ENCODE peak calls at places on chromosomes 1 and 21, in five cellular contexts. One of them, this sample, is unnamed. For H3K4me1 and H3K36me3, the result is how much of the 10 kb centered on the place peaks cover.

GRCh38 chr1:246788895-246789338 is 64.7 kb downstream of the SCCPDH start:
- DNase-seq in HepG2: no peak
- DNase-seq in ovary: no peak
- DNase-seq in breast epithelium: no peak
- DNase-seq in HCT116: no peak
- DNase-seq in this sample: no peak

GRCh38 chr1:233261615-233262168 is 33.8 kb downstream of the PCNX2 start:
- DNase-seq in HepG2: no peak
- DNase-seq in ovary: no peak
- DNase-seq in breast epithelium: no peak
- DNase-seq in HCT116: no peak
- DNase-seq in this sample: no peak

GRCh38 chr21:45302082-45303061 is 14.7 kb upstream of the POFUT2 start:
- DNase-seq in HepG2: no peak
- DNase-seq in ovary: peak
- DNase-seq in breast epithelium: no peak
- DNase-seq in HCT116: no peak
- DNase-seq in this sample: no peak

GRCh38 chr1:200240655-200241054 is 169.2 kb downstream of the ZNF281 start:
- DNase-seq in HepG2: no peak
- DNase-seq in ovary: no peak
- DNase-seq in breast epithelium: no peak
- DNase-seq in HCT116: no peak
- DNase-seq in this sample: no peak

GRCh38 chr1:94986783-94987182 is 59.9 kb upstream of the CNN3 start:
- DNase-seq in HepG2: no peak
- DNase-seq in ovary: no peak
- DNase-seq in breast epithelium: no peak
- DNase-seq in HCT116: no peak
- DNase-seq in this sample: no peak

GRCh38 chr1:93723101-93723500 is 41.5 kb upstream of the BCAR3 start:
- DNase-seq in HepG2: no peak
- DNase-seq in ovary: no peak
- DNase-seq in breast epithelium: no peak
- DNase-seq in HCT116: no peak
- DNase-seq in this sample: no peak

GRCh38 chr1:44848456-44849181 is 5.6 kb upstream of the PTCH2 start:
- DNase-seq in HepG2: no peak
- DNase-seq in ovary: no peak
- DNase-seq in breast epithelium: no peak
- DNase-seq in HCT116: no peak
- DNase-seq in this sample: no peak

GRCh38 chr1:228272831-228273571 is 65.2 kb downstream of the OBSCN start:
- DNase-seq in HepG2: no peak
- DNase-seq in ovary: no peak
- DNase-seq in breast epithelium: no peak
- DNase-seq in HCT116: no peak
- DNase-seq in this sample: peak

GRCh38 chr1:143698016-143698415 is 273.8 kb downstream of the FAM72C start:
- DNase-seq in HepG2: peak
- DNase-seq in ovary: no peak
- DNase-seq in breast epithelium: no peak
- DNase-seq in HCT116: peak
- DNase-seq in this sample: no peak

GRCh38 chr21:37153935-37154350 is 80.9 kb downstream of the TTC3 start:
- DNase-seq in HepG2: peak
- DNase-seq in ovary: peak
- DNase-seq in breast epithelium: no peak
- DNase-seq in HCT116: no peak
- DNase-seq in this sample: no peak

GRCh38 chr21:42478504-42478903 is 17.5 kb downstream of the RSPH1 start:
- DNase-seq in HepG2: no peak
- DNase-seq in ovary: no peak
- DNase-seq in breast epithelium: no peak
- DNase-seq in HCT116: no peak
- DNase-seq in this sample: no peak

GRCh38 chr21:36129219-36129618 is 5.7 kb upstream of the CBR3 start:
- DNase-seq in HepG2: no peak
- DNase-seq in ovary: no peak
- DNase-seq in breast epithelium: no peak
- DNase-seq in HCT116: no peak
- DNase-seq in this sample: no peak

GRCh38 chr21:36059823-36060158 is 535 bp downstream of the SETD4 start:
- DNase-seq in HepG2: no peak
- DNase-seq in ovary: no peak
- DNase-seq in breast epithelium: no peak
- DNase-seq in HCT116: no peak
- DNase-seq in this sample: peak

GRCh38 chr1:225811622-225812487 is 1.9 kb downstream of the EPHX1 start:
- DNase-seq in HepG2: peak
- DNase-seq in ovary: peak
- DNase-seq in breast epithelium: no peak
- DNase-seq in HCT116: no peak
- DNase-seq in this sample: no peak
- H3K4me1 ChIP-seq in HepG2: half or more
- H3K4me1 ChIP-seq in ovary: under half
- H3K4me1 ChIP-seq in breast epithelium: under half
- H3K4me1 ChIP-seq in HCT116: under half
- H3K4me1 ChIP-seq in this sample: under half

DNA sequence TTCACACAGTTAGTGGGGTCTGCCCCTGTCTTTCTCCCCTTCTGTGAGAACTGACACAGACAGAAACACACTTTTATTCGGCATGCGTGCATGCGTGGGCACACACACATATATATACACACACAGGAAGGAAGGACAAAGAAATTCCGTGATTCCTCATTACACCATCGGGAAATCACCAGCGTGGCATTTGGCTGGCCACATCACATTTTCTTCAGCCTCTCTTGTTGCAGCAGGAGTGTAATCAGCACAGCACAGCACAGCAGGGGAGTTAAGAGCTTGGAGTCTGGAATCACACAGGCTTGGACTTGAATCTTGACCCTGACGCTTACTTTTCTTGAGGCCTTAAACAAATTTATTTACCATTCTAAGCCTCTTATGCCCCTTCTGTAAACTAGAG is 45.4 kb upstream of the EPHA8 start:
- DNase-seq in HepG2: no peak
- DNase-seq in ovary: no peak
- DNase-seq in breast epithelium: no peak
- DNase-seq in HCT116: no peak
- DNase-seq in this sample: no peak
- H3K36me3 ChIP-seq in HepG2: under half
- H3K36me3 ChIP-seq in ovary: under half
- H3K36me3 ChIP-seq in breast epithelium: under half
- H3K36me3 ChIP-seq in HCT116: under half
- H3K36me3 ChIP-seq in this sample: under half

GRCh38 chr1:165873481-165873880 is 46.1 kb downstream of the UCK2 start:
- DNase-seq in HepG2: no peak
- DNase-seq in ovary: no peak
- DNase-seq in breast epithelium: no peak
- DNase-seq in HCT116: no peak
- DNase-seq in this sample: no peak

GRCh38 chr1:165876121-165876520 is 48.7 kb downstream of the UCK2 start:
- DNase-seq in HepG2: no peak
- DNase-seq in ovary: no peak
- DNase-seq in breast epithelium: no peak
- DNase-seq in HCT116: no peak
- DNase-seq in this sample: no peak

GRCh38 chr1:165875604-165876003 is 48.2 kb downstream of the UCK2 start:
- DNase-seq in HepG2: no peak
- DNase-seq in ovary: no peak
- DNase-seq in breast epithelium: no peak
- DNase-seq in HCT116: no peak
- DNase-seq in this sample: no peak

GRCh38 chr1:165874643-165875042 is 47.2 kb downstream of the UCK2 start:
- DNase-seq in HepG2: no peak
- DNase-seq in ovary: no peak
- DNase-seq in breast epithelium: no peak
- DNase-seq in HCT116: no peak
- DNase-seq in this sample: no peak

DNA sequence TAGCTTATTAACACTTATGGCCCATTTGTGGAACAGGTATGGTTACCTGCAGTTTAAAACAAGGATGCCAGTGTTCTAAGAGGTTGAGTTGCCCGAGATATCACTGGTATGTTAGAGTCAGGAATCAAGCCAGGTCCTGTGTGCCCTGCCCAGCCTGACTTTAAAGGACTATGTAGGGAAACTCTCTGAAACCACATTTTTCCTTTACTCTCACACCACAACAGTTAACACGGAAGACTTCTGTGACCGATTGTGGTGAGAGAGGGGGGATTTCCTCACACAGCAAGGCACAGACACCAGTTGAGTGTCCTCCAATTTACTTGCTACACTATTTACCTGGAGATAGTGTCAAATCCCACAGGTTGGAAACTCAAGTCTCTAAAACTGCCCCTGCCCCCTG is 47.8 kb downstream of the UCK2 start:
- DNase-seq in HepG2: no peak
- DNase-seq in ovary: no peak
- DNase-seq in breast epithelium: no peak
- DNase-seq in HCT116: no peak
- DNase-seq in this sample: no peak
- H3K4me3 ChIP-seq in HepG2: no peak
- H3K4me3 ChIP-seq in ovary: no peak
- H3K4me3 ChIP-seq in breast epithelium: no peak
- H3K4me3 ChIP-seq in HCT116: no peak
- H3K4me3 ChIP-seq in this sample: no peak

GRCh38 chr1:170448661-170449158 is 83.3 kb upstream of the GORAB start:
- DNase-seq in HepG2: no peak
- DNase-seq in ovary: no peak
- DNase-seq in breast epithelium: no peak
- DNase-seq in HCT116: no peak
- DNase-seq in this sample: no peak
- H3K4me1 ChIP-seq in HepG2: under half
- H3K4me1 ChIP-seq in ovary: under half
- H3K4me1 ChIP-seq in breast epithelium: under half
- H3K4me1 ChIP-seq in HCT116: under half
- H3K4me1 ChIP-seq in this sample: under half

GRCh38 chr1:28577052-28577678 is 14.9 kb upstream of the RAB42 start:
- DNase-seq in HepG2: peak
- DNase-seq in ovary: no peak
- DNase-seq in breast epithelium: no peak
- DNase-seq in HCT116: no peak
- DNase-seq in this sample: no peak
- H3K36me3 ChIP-seq in HepG2: under half
- H3K36me3 ChIP-seq in ovary: under half
- H3K36me3 ChIP-seq in breast epithelium: under half
- H3K36me3 ChIP-seq in HCT116: under half
- H3K36me3 ChIP-seq in this sample: under half

GRCh38 chr1:2546515-2547209 is 9.5 kb upstream of the TNFRSF14 start:
- DNase-seq in HepG2: peak
- DNase-seq in ovary: peak
- DNase-seq in breast epithelium: peak
- DNase-seq in HCT116: peak
- DNase-seq in this sample: peak
- H3K4me3 ChIP-seq in HepG2: peak
- H3K4me3 ChIP-seq in ovary: peak
- H3K4me3 ChIP-seq in breast epithelium: peak
- H3K4me3 ChIP-seq in HCT116: peak
- H3K4me3 ChIP-seq in this sample: peak

GRCh38 chr1:30668026-30668425 is 55.4 kb downstream of the MATN1 start:
- DNase-seq in HepG2: no peak
- DNase-seq in ovary: no peak
- DNase-seq in breast epithelium: no peak
- DNase-seq in HCT116: no peak
- DNase-seq in this sample: no peak
- H3K4me1 ChIP-seq in HepG2: under half
- H3K4me1 ChIP-seq in ovary: under half
- H3K4me1 ChIP-seq in breast epithelium: under half
- H3K4me1 ChIP-seq in HCT116: under half
- H3K4me1 ChIP-seq in this sample: under half